ENCODE peak calls at places on chromosomes 16 and 17, in seven cellular contexts. L, G, B, C, J, R and I are unnamed samples.
A peak's percentile ranks its signal among the peaks of the same experiment; 100 is the strongest.

GRCh38 chr17:72488542-72489272 is 367.9 kb downstream of the SOX9 start:
- DNase-seq in R (no peak), L (no peak), J (no peak), B (no peak), G (no peak), C (no peak), I (no peak)

GRCh38 chr16:70692481-70693203 is 6.8 kb upstream of the MTSS2 start:
- DNase-seq in R (no peak), J (no peak), L (no peak), C (no peak), G (no peak), B (no peak), I (no peak)

GRCh38 chr16:8816967-8817662 is 19.5 kb downstream of the PMM2 start:
- DNase-seq in G (no peak), C (no peak), L (no peak), R (no peak), B (no peak), J (no peak), I (no peak)

GRCh38 chr17:78901806-78902205 is 1.2 kb downstream of the CEP295NL start:
- DNase-seq in R (no peak), G (no peak), C (no peak), J (no peak), B (no peak), L (no peak), I (no peak)

GRCh38 chr16:10770907-10771306 is 27.3 kb downstream of the NUBP1 start:
- DNase-seq in C (no peak), J (no peak), R (no peak), L (no peak), B (no peak), G (no peak), I (peak; percentile 61)

GRCh38 chr17:80424261-80424660 is 9.3 kb downstream of the ENDOV start:
- DNase-seq in R (no peak), L (no peak), J (no peak), C (no peak), B (no peak), G (no peak), I (no peak)

GRCh38 chr17:81487487-81488275 is 24.9 kb downstream of the ACTG1 start:
- DNase-seq in B (no peak), C (peak; percentile 84), J (peak; percentile 90), G (peak; percentile 86), R (peak; percentile 96), L (peak; percentile 84), I (peak; percentile 65)

GRCh38 chr16:9091867-9092281 is 430 bp downstream of the HAPSTR1 start:
- DNase-seq in C (peak; percentile 64), J (peak; percentile 23), L (peak; percentile 54), B (no peak), R (no peak), G (peak; percentile 54), I (no peak)

GRCh38 chr17:81076097-81076754 is 41.3 kb downstream of the BAIAP2 start:
- DNase-seq in R (no peak), B (no peak), C (no peak), J (no peak), G (no peak), L (no peak), I (no peak)

GRCh38 chr16:80743273-80743672 is 61.1 kb downstream of the CDYL2 start:
- DNase-seq in L (no peak), B (no peak), C (peak; percentile 20), G (no peak), R (no peak), J (no peak), I (peak; percentile 13)

GRCh38 chr17:21842332-21843317 is 150.3 kb downstream of the KCNJ18 start:
- DNase-seq in C (no peak), B (no peak), J (no peak), G (no peak), L (no peak), R (no peak), I (no peak)

GRCh38 chr17:51000835-51001638 is 119.6 kb downstream of the SPAG9 start:
- DNase-seq in R (no peak), L (no peak), B (peak; percentile 45), G (no peak), J (peak; percentile 31), C (no peak), I (no peak)

GRCh38 chr16:85553436-85554113 is 59.5 kb upstream of the GSE1 start:
- DNase-seq in L (peak; percentile 75), R (peak; percentile 85), G (peak; percentile 88), J (peak; percentile 82), B (no peak), C (peak; percentile 59), I (peak; percentile 64)

GRCh38 chr16:23974223-23974622 is 138.4 kb downstream of the PRKCB start:
- DNase-seq in J (no peak), L (no peak), B (no peak), G (no peak), R (no peak), C (no peak), I (no peak)

GRCh38 chr16:77657016-77657415 is 65.3 kb upstream of the NUDT7 start:
- DNase-seq in L (no peak), J (no peak), C (no peak), B (no peak), R (no peak), G (no peak), I (no peak)

GRCh38 chr17:57406131-57406980 is 150.0 kb downstream of the MSI2 start:
- DNase-seq in B (no peak), C (no peak), G (no peak), R (no peak), J (no peak), L (no peak), I (no peak)

GRCh38 chr16:46801428-46802049 is 29.4 kb downstream of the C16orf87 start:
- DNase-seq in R (no peak), J (no peak), C (no peak), B (no peak), G (no peak), L (no peak), I (no peak)

GRCh38 chr16:30740364-30741251 is 7.6 kb upstream of the PHKG2 start:
- DNase-seq in L (peak; percentile 88), R (no peak), B (peak; percentile 48), J (peak; percentile 93), C (no peak), G (peak; percentile 77), I (no peak)

GRCh38 chr17:76260669-76261068 is 4.5 kb upstream of the UBALD2 start:
- DNase-seq in L (no peak), B (no peak), R (no peak), G (no peak), J (no peak), C (no peak), I (no peak)

GRCh38 chr16:66269631-66270332 is 96.7 kb upstream of the CDH5 start:
- DNase-seq in R (no peak), B (no peak), L (no peak), J (no peak), C (no peak), G (no peak), I (no peak)

GRCh38 chr17:57624390-57624789 is 120.7 kb downstream of the CCDC182 start:
- DNase-seq in J (no peak), L (peak; percentile 11), C (no peak), R (no peak), G (no peak), B (no peak), I (no peak)

GRCh38 chr16:54136276-54136625 is 150.3 kb downstream of the IRX3 start:
- DNase-seq in B (no peak), J (peak; percentile 42), C (no peak), R (no peak), G (no peak), L (no peak), I (no peak)

GRCh38 chr17:13977837-13978236 is 91.5 kb upstream of the COX10 start:
- DNase-seq in G (no peak), C (no peak), J (no peak), R (no peak), L (no peak), B (no peak), I (no peak)

GRCh38 chr16:10922328-10923145 is 19.7 kb downstream of the DEXI start:
- DNase-seq in L (peak; percentile 93), J (no peak), C (no peak), R (no peak), B (no peak), G (peak; percentile 90), I (no peak)

GRCh38 chr16:648071-648785 is 937 bp upstream of the WDR90 start:
- DNase-seq in B (no peak), R (no peak), L (no peak), C (peak; percentile 55), G (peak; percentile 84), J (no peak), I (no peak)

GRCh38 chr17:78231991-78232759 is 744 bp downstream of the TMEM235 start:
- DNase-seq in G (no peak), R (no peak), L (no peak), J (no peak), B (no peak), C (peak; percentile 56), I (no peak)